ENCODE peak calls at places on chromosomes 13 and 19, in four cellular contexts. One of them, this sample, is unnamed.

GRCh38 chr19:2544576-2545415 is 68.9 kb downstream of the GADD45B start:
- DNase-seq in HTR-8/SVneo: no peak
- DNase-seq in SW 1271: no peak
- DNase-seq in LHCN-M2: no peak
- DNase-seq in this sample: no peak

GRCh38 chr13:56659041-56659471 is 481.7 kb upstream of the PRR20A start:
- DNase-seq in HTR-8/SVneo: no peak
- DNase-seq in SW 1271: no peak
- DNase-seq in LHCN-M2: no peak
- DNase-seq in this sample: no peak

GRCh38 chr19:47418595-47419036 is 711 bp downstream of the MEIS3 start:
- DNase-seq in LHCN-M2: no peak
- DNase-seq in SW 1271: no peak
- DNase-seq in HTR-8/SVneo: no peak
- DNase-seq in this sample: no peak

GRCh38 chr13:80400164-80400767 is 59.3 kb upstream of the SPRY2 start:
- DNase-seq in LHCN-M2: no peak
- DNase-seq in SW 1271: no peak
- DNase-seq in HTR-8/SVneo: no peak
- DNase-seq in this sample: no peak

GRCh38 chr19:12834976-12835757 is 788 bp upstream of the RTBDN start:
- DNase-seq in LHCN-M2: no peak
- DNase-seq in SW 1271: no peak
- DNase-seq in HTR-8/SVneo: no peak
- DNase-seq in this sample: no peak

GRCh38 chr19:3723883-3724282 is 15.7 kb downstream of the TJP3 start:
- DNase-seq in HTR-8/SVneo: no peak
- DNase-seq in SW 1271: no peak
- DNase-seq in LHCN-M2: no peak
- DNase-seq in this sample: no peak

GRCh38 chr19:6271721-6272410 is 7.9 kb downstream of the MLLT1 start:
- DNase-seq in HTR-8/SVneo: no peak
- DNase-seq in LHCN-M2: peak; percentile 50
- DNase-seq in SW 1271: no peak
- DNase-seq in this sample: no peak

GRCh38 chr19:46350029-46350757 is 3.3 kb downstream of the PPP5C start:
- DNase-seq in SW 1271: no peak
- DNase-seq in LHCN-M2: no peak
- DNase-seq in HTR-8/SVneo: no peak
- DNase-seq in this sample: no peak

GRCh38 chr13:110214637-110215036 is 92.3 kb downstream of the COL4A1 start:
- DNase-seq in LHCN-M2: no peak
- DNase-seq in HTR-8/SVneo: no peak
- DNase-seq in SW 1271: no peak
- DNase-seq in this sample: no peak

GRCh38 chr19:12766051-12766521 is 9.3 kb downstream of the HOOK2 start:
- DNase-seq in HTR-8/SVneo: no peak
- DNase-seq in SW 1271: peak; percentile 90
- DNase-seq in LHCN-M2: peak; percentile 78
- DNase-seq in this sample: no peak

GRCh38 chr13:22017226-22017625 is 346.4 kb downstream of the FGF9 start:
- DNase-seq in HTR-8/SVneo: no peak
- DNase-seq in LHCN-M2: no peak
- DNase-seq in SW 1271: no peak
- DNase-seq in this sample: no peak

GRCh38 chr13:42752731-42753130 is 28.7 kb upstream of the FAM216B start:
- DNase-seq in SW 1271: no peak
- DNase-seq in LHCN-M2: no peak
- DNase-seq in HTR-8/SVneo: no peak
- DNase-seq in this sample: no peak

GRCh38 chr13:106497079-106497478 is 38.4 kb downstream of the EFNB2 start:
- DNase-seq in LHCN-M2: no peak
- DNase-seq in HTR-8/SVneo: no peak
- DNase-seq in SW 1271: no peak
- DNase-seq in this sample: no peak

GRCh38 chr13:51906581-51906980 is 44.8 kb downstream of the CCDC70 start:
- DNase-seq in LHCN-M2: no peak
- DNase-seq in SW 1271: no peak
- DNase-seq in HTR-8/SVneo: no peak
- DNase-seq in this sample: no peak

GRCh38 chr19:23817519-23817918 is 58.8 kb upstream of the ZNF681 start:
- DNase-seq in HTR-8/SVneo: no peak
- DNase-seq in SW 1271: no peak
- DNase-seq in LHCN-M2: peak; percentile 17
- DNase-seq in this sample: no peak

GRCh38 chr19:28694812-28695211 is 518.1 kb downstream of the UQCRFS1 start:
- DNase-seq in LHCN-M2: no peak
- DNase-seq in SW 1271: no peak
- DNase-seq in HTR-8/SVneo: no peak
- DNase-seq in this sample: no peak

GRCh38 chr19:49442793-49443365 is 1.6 kb upstream of the SLC17A7 start:
- DNase-seq in HTR-8/SVneo: peak; percentile 85
- DNase-seq in SW 1271: peak; percentile 82
- DNase-seq in LHCN-M2: peak; percentile 87
- DNase-seq in this sample: no peak

GRCh38 chr13:44967656-44968451 is 21.4 kb downstream of the NUFIP1 start:
- DNase-seq in SW 1271: peak; percentile 24
- DNase-seq in LHCN-M2: peak; percentile 48
- DNase-seq in HTR-8/SVneo: no peak
- DNase-seq in this sample: no peak

GRCh38 chr13:59459972-59460371 is 703.8 kb downstream of the DIAPH3 start:
- DNase-seq in SW 1271: no peak
- DNase-seq in HTR-8/SVneo: no peak
- DNase-seq in LHCN-M2: no peak
- DNase-seq in this sample: no peak

GRCh38 chr19:32363175-32363574 is 17.8 kb downstream of the ZNF507 start:
- DNase-seq in LHCN-M2: no peak
- DNase-seq in SW 1271: no peak
- DNase-seq in HTR-8/SVneo: no peak
- DNase-seq in this sample: no peak

GRCh38 chr19:3801412-3802096 is 15.4 kb upstream of the MATK start:
- DNase-seq in SW 1271: no peak
- DNase-seq in LHCN-M2: no peak
- DNase-seq in HTR-8/SVneo: no peak
- DNase-seq in this sample: no peak

GRCh38 chr19:3398114-3398899 is 31.9 kb downstream of the NFIC start:
- DNase-seq in HTR-8/SVneo: no peak
- DNase-seq in SW 1271: no peak
- DNase-seq in LHCN-M2: no peak
- DNase-seq in this sample: no peak

GRCh38 chr19:49512970-49513745 is 697 bp downstream of the FCGRT start:
- DNase-seq in HTR-8/SVneo: peak; percentile 59
- DNase-seq in LHCN-M2: no peak
- DNase-seq in SW 1271: no peak
- DNase-seq in this sample: no peak

GRCh38 chr13:109100705-109101104 is 471.3 kb downstream of the MYO16 start:
- DNase-seq in SW 1271: no peak
- DNase-seq in LHCN-M2: peak; percentile 2
- DNase-seq in HTR-8/SVneo: no peak
- DNase-seq in this sample: no peak

GRCh38 chr19:45419396-45419795 is 4.3 kb downstream of the ERCC1 start:
- DNase-seq in LHCN-M2: peak; percentile 57
- DNase-seq in HTR-8/SVneo: no peak
- DNase-seq in SW 1271: no peak
- DNase-seq in this sample: no peak

GRCh38 chr19:48490980-48491792 is 20.4 kb downstream of the LMTK3 start:
- DNase-seq in HTR-8/SVneo: no peak
- DNase-seq in LHCN-M2: no peak
- DNase-seq in SW 1271: no peak
- DNase-seq in this sample: no peak

GRCh38 chr13:86298741-86299140 is 499.5 kb upstream of the SLITRK6 start:
- DNase-seq in HTR-8/SVneo: no peak
- DNase-seq in SW 1271: no peak
- DNase-seq in LHCN-M2: no peak
- DNase-seq in this sample: no peak

GRCh38 chr13:27188239-27188638 is 16.6 kb upstream of the USP12 start:
- DNase-seq in LHCN-M2: no peak
- DNase-seq in SW 1271: no peak
- DNase-seq in HTR-8/SVneo: no peak
- DNase-seq in this sample: no peak

GRCh38 chr19:21352830-21353229 is 6.0 kb upstream of the ZNF738 start:
- DNase-seq in LHCN-M2: no peak
- DNase-seq in SW 1271: no peak
- DNase-seq in HTR-8/SVneo: no peak
- DNase-seq in this sample: no peak

GRCh38 chr19:40745402-40745780 is 4.9 kb downstream of the ACTMAP start:
- DNase-seq in SW 1271: no peak
- DNase-seq in LHCN-M2: no peak
- DNase-seq in HTR-8/SVneo: no peak
- DNase-seq in this sample: peak; percentile 3

GRCh38 chr13:50919291-50919690 is 9.7 kb downstream of the RNASEH2B start:
- DNase-seq in SW 1271: no peak
- DNase-seq in HTR-8/SVneo: no peak
- DNase-seq in LHCN-M2: no peak
- DNase-seq in this sample: no peak

GRCh38 chr13:27565818-27566217 is 54.5 kb downstream of the LNX2 start:
- DNase-seq in HTR-8/SVneo: no peak
- DNase-seq in SW 1271: no peak
- DNase-seq in LHCN-M2: no peak
- DNase-seq in this sample: no peak

GRCh38 chr19:33510728-33511255 is 10.8 kb downstream of the PEPD start:
- DNase-seq in SW 1271: no peak
- DNase-seq in HTR-8/SVneo: no peak
- DNase-seq in LHCN-M2: no peak
- DNase-seq in this sample: no peak

GRCh38 chr19:6524326-6524725 is 6.5 kb upstream of the TNFSF9 start:
- DNase-seq in LHCN-M2: no peak
- DNase-seq in SW 1271: no peak
- DNase-seq in HTR-8/SVneo: no peak
- DNase-seq in this sample: no peak

GRCh38 chr13:64397699-64398098 is 2832.4 kb downstream of the PCDH9 start:
- DNase-seq in LHCN-M2: peak; percentile 31
- DNase-seq in HTR-8/SVneo: peak; percentile 1
- DNase-seq in SW 1271: no peak
- DNase-seq in this sample: no peak